ENCODE peak calls at places on chromosomes 3 and 15, in nine cellular contexts. X, Q, Y, R, Z, E, L, D and J are unnamed samples.

GRCh38 chr3:108602249-108602934 is 12.9 kb downstream of the DZIP3 start:
- DNase-seq in X (no peak), Q (no peak), Y (no peak), R (no peak), Z (no peak), E (no peak), L (no peak), D (no peak), J (no peak)

GRCh38 chr3:111761309-111761795 is 97.7 kb upstream of the PHLDB2 start:
- DNase-seq in X (no peak), Q (no peak), Y (peak), R (no peak), Z (no peak), E (no peak), L (no peak), D (no peak), J (no peak)

GRCh38 chr3:30611613-30612421 is 5.4 kb downstream of the TGFBR2 start:
- DNase-seq in X (no peak), Q (no peak), Y (peak), R (no peak), Z (no peak), E (no peak), L (peak), D (no peak), J (no peak)

GRCh38 chr3:177282028-177282655 is 84.9 kb upstream of the TBL1XR1 start:
- DNase-seq in X (peak), Q (no peak), Y (no peak), R (no peak), Z (no peak), E (no peak), L (peak), D (no peak), J (peak)

GRCh38 chr3:101998256-101998926 is 149.1 kb downstream of the NFKBIZ start:
- DNase-seq in X (no peak), Q (no peak), Y (no peak), R (no peak), Z (no peak), E (no peak), L (no peak), D (no peak), J (no peak)

GRCh38 chr15:80478075-80478474 is 73.9 kb downstream of the ARNT2 start:
- DNase-seq in X (no peak), Q (no peak), Y (no peak), R (no peak), Z (no peak), E (no peak), L (no peak), D (no peak), J (no peak)

GRCh38 chr3:73685061-73685460 is 60.3 kb upstream of the PDZRN3 start:
- DNase-seq in X (peak), Q (no peak), Y (peak), R (no peak), Z (no peak), E (no peak), L (no peak), D (no peak), J (no peak)

GRCh38 chr3:138284079-138284478 is 45.6 kb downstream of the NME9 start:
- DNase-seq in X (no peak), Q (no peak), Y (no peak), R (no peak), Z (no peak), E (no peak), L (no peak), D (no peak), J (no peak)

GRCh38 chr3:31785734-31786133 is 195.3 kb downstream of the OSBPL10 start:
- DNase-seq in X (no peak), Q (no peak), Y (no peak), R (no peak), Z (no peak), E (no peak), L (no peak), D (no peak), J (no peak)

GRCh38 chr15:72468103-72468502 is 6.0 kb upstream of the ARIH1 start:
- DNase-seq in X (no peak), Q (no peak), Y (no peak), R (no peak), Z (no peak), E (no peak), L (no peak), D (no peak), J (no peak)

GRCh38 chr3:72738752-72739520 is 109.3 kb downstream of the SHQ1 start:
- DNase-seq in X (peak), Q (peak), Y (no peak), R (no peak), Z (peak), E (peak), L (peak), D (peak), J (no peak)

GRCh38 chr3:160413613-160414248 is 14.3 kb downstream of the SMC4 start:
- DNase-seq in X (peak), Q (peak), Y (peak), R (peak), Z (peak), E (peak), L (peak), D (peak), J (peak)

GRCh38 chr3:41688595-41689380 is 273.1 kb downstream of the ULK4 start:
- DNase-seq in X (no peak), Q (no peak), Y (no peak), R (no peak), Z (no peak), E (no peak), L (no peak), D (no peak), J (no peak)

GRCh38 chr3:111726788-111727305 is 131.7 kb upstream of the ZBED2 start:
- DNase-seq in X (no peak), Q (no peak), Y (no peak), R (no peak), Z (no peak), E (no peak), L (no peak), D (no peak), J (no peak)

GRCh38 chr3:131714585-131715220 is 211.9 kb upstream of the MRPL3 start:
- DNase-seq in X (no peak), Q (no peak), Y (no peak), R (no peak), Z (no peak), E (no peak), L (no peak), D (no peak), J (no peak)

GRCh38 chr3:184186184-184186901 is at the start of gene ABCF3:
- DNase-seq in X (no peak), Q (no peak), Y (no peak), R (peak), Z (no peak), E (peak), L (no peak), D (no peak), J (no peak)

GRCh38 chr3:178705925-178706324 is 169.7 kb downstream of the KCNMB2 start:
- DNase-seq in X (no peak), Q (no peak), Y (peak), R (no peak), Z (no peak), E (no peak), L (no peak), D (no peak), J (no peak)

GRCh38 chr15:69377137-69377536 is 37.0 kb upstream of the KIF23 start:
- DNase-seq in X (no peak), Q (no peak), Y (no peak), R (no peak), Z (no peak), E (no peak), L (no peak), D (no peak), J (no peak)

GRCh38 chr3:27200721-27201434 is 168.3 kb downstream of the NEK10 start:
- DNase-seq in X (no peak), Q (no peak), Y (peak), R (no peak), Z (no peak), E (no peak), L (no peak), D (no peak), J (peak)

GRCh38 chr3:36597422-36597821 is 166.9 kb downstream of the DCLK3 start:
- DNase-seq in X (no peak), Q (no peak), Y (no peak), R (no peak), Z (no peak), E (no peak), L (no peak), D (no peak), J (no peak)

GRCh38 chr3:178405456-178405970 is 130.7 kb upstream of the KCNMB2 start:
- DNase-seq in X (no peak), Q (no peak), Y (no peak), R (no peak), Z (no peak), E (no peak), L (no peak), D (no peak), J (no peak)

GRCh38 chr15:37984368-37984767 is 49.9 kb downstream of the TMCO5A start:
- DNase-seq in X (no peak), Q (no peak), Y (no peak), R (no peak), Z (no peak), E (no peak), L (no peak), D (no peak), J (no peak)

GRCh38 chr3:122394173-122394572 is 10.2 kb downstream of the FAM162A start:
- DNase-seq in X (no peak), Q (no peak), Y (no peak), R (no peak), Z (no peak), E (no peak), L (no peak), D (no peak), J (no peak)

GRCh38 chr3:131421957-131422498 is 40.5 kb downstream of the NUDT16 start:
- DNase-seq in X (no peak), Q (no peak), Y (no peak), R (no peak), Z (no peak), E (no peak), L (no peak), D (no peak), J (no peak)

GRCh38 chr3:149919509-149919908 is 51.2 kb downstream of the PFN2 start:
- DNase-seq in X (no peak), Q (no peak), Y (no peak), R (no peak), Z (no peak), E (no peak), L (no peak), D (no peak), J (no peak)

GRCh38 chr3:42803800-42804112 is 534 bp downstream of the HIGD1A start:
- DNase-seq in X (no peak), Q (peak), Y (peak), R (peak), Z (peak), E (peak), L (peak), D (peak), J (no peak)